ENCODE peak calls at places on chromosomes 2 and 18, in seven cellular contexts. One of them, this sample, is unnamed.

GRCh38 chr2:75099521-75099922 is 99.8 kb downstream of the TACR1 start:
- DNase-seq in AG09319: no peak
- DNase-seq in lower lobe of right lung: no peak
- DNase-seq in ascending aorta: no peak
- DNase-seq in CD8-positive, alpha-beta T cell: no peak
- DNase-seq in stomach: no peak
- DNase-seq in MM.1S: no peak
- DNase-seq in this sample: no peak

GRCh38 chr18:30016179-30016578 is 1026.4 kb downstream of the DSC3 start:
- DNase-seq in lower lobe of right lung: no peak
- DNase-seq in MM.1S: no peak
- DNase-seq in AG09319: no peak
- DNase-seq in CD8-positive, alpha-beta T cell: no peak
- DNase-seq in stomach: no peak
- DNase-seq in ascending aorta: no peak
- DNase-seq in this sample: no peak

GRCh38 chr2:29524652-29525051 is 396.7 kb downstream of the ALK start:
- DNase-seq in lower lobe of right lung: no peak
- DNase-seq in MM.1S: no peak
- DNase-seq in CD8-positive, alpha-beta T cell: no peak
- DNase-seq in stomach: no peak
- DNase-seq in ascending aorta: no peak
- DNase-seq in AG09319: no peak
- DNase-seq in this sample: no peak

GRCh38 chr2:33681333-33681732 is 82.2 kb upstream of the FAM98A start:
- DNase-seq in CD8-positive, alpha-beta T cell: no peak
- DNase-seq in stomach: no peak
- DNase-seq in AG09319: no peak
- DNase-seq in ascending aorta: no peak
- DNase-seq in MM.1S: no peak
- DNase-seq in lower lobe of right lung: no peak
- DNase-seq in this sample: no peak

GRCh38 chr18:6145645-6146308 is 250.5 kb upstream of the TMEM200C start:
- DNase-seq in lower lobe of right lung: no peak
- DNase-seq in stomach: no peak
- DNase-seq in MM.1S: no peak
- DNase-seq in AG09319: no peak
- DNase-seq in ascending aorta: no peak
- DNase-seq in CD8-positive, alpha-beta T cell: no peak
- DNase-seq in this sample: no peak

GRCh38 chr2:223000872-223001825 is 50.8 kb upstream of the KCNE4 start:
- DNase-seq in MM.1S: no peak
- DNase-seq in stomach: no peak
- DNase-seq in AG09319: no peak
- DNase-seq in CD8-positive, alpha-beta T cell: no peak
- DNase-seq in lower lobe of right lung: no peak
- DNase-seq in ascending aorta: no peak
- DNase-seq in this sample: no peak

GRCh38 chr2:66436546-66436945 is 1.6 kb downstream of the MEIS1 start:
- DNase-seq in lower lobe of right lung: no peak
- DNase-seq in stomach: no peak
- DNase-seq in ascending aorta: no peak
- DNase-seq in MM.1S: peak
- DNase-seq in CD8-positive, alpha-beta T cell: no peak
- DNase-seq in AG09319: no peak
- DNase-seq in this sample: no peak

GRCh38 chr2:40721595-40721994 is 269.7 kb upstream of the SLC8A1 start:
- DNase-seq in stomach: no peak
- DNase-seq in CD8-positive, alpha-beta T cell: no peak
- DNase-seq in lower lobe of right lung: no peak
- DNase-seq in MM.1S: no peak
- DNase-seq in AG09319: peak
- DNase-seq in ascending aorta: no peak
- DNase-seq in this sample: no peak

GRCh38 chr2:111618953-111619902 is 264.8 kb downstream of the ANAPC1 start:
- DNase-seq in lower lobe of right lung: no peak
- DNase-seq in ascending aorta: no peak
- DNase-seq in stomach: no peak
- DNase-seq in MM.1S: no peak
- DNase-seq in CD8-positive, alpha-beta T cell: no peak
- DNase-seq in AG09319: no peak
- DNase-seq in this sample: no peak

GRCh38 chr2:39730685-39731302 is 48.3 kb downstream of the THUMPD2 start:
- DNase-seq in AG09319: no peak
- DNase-seq in ascending aorta: no peak
- DNase-seq in MM.1S: peak
- DNase-seq in stomach: no peak
- DNase-seq in CD8-positive, alpha-beta T cell: no peak
- DNase-seq in lower lobe of right lung: no peak
- DNase-seq in this sample: peak

GRCh38 chr2:190533175-190533967 is 1.2 kb downstream of the NEMP2 start:
- DNase-seq in AG09319: no peak
- DNase-seq in MM.1S: no peak
- DNase-seq in lower lobe of right lung: peak
- DNase-seq in stomach: no peak
- DNase-seq in ascending aorta: no peak
- DNase-seq in CD8-positive, alpha-beta T cell: peak
- DNase-seq in this sample: no peak

GRCh38 chr2:61460168-61460567 is 10.7 kb downstream of the USP34 start:
- DNase-seq in stomach: no peak
- DNase-seq in CD8-positive, alpha-beta T cell: no peak
- DNase-seq in MM.1S: no peak
- DNase-seq in AG09319: peak
- DNase-seq in lower lobe of right lung: no peak
- DNase-seq in ascending aorta: no peak
- DNase-seq in this sample: no peak

GRCh38 chr2:171403181-171403580 is 30.6 kb downstream of the METTL8 start:
- DNase-seq in MM.1S: no peak
- DNase-seq in AG09319: no peak
- DNase-seq in ascending aorta: no peak
- DNase-seq in lower lobe of right lung: no peak
- DNase-seq in CD8-positive, alpha-beta T cell: no peak
- DNase-seq in stomach: no peak
- DNase-seq in this sample: no peak

GRCh38 chr2:64179582-64180321 is 35.5 kb upstream of the PELI1 start:
- DNase-seq in AG09319: no peak
- DNase-seq in MM.1S: peak
- DNase-seq in CD8-positive, alpha-beta T cell: no peak
- DNase-seq in ascending aorta: no peak
- DNase-seq in lower lobe of right lung: no peak
- DNase-seq in stomach: no peak
- DNase-seq in this sample: peak

GRCh38 chr2:240302041-240302440 is 133.4 kb upstream of the GPC1 start:
- DNase-seq in stomach: no peak
- DNase-seq in MM.1S: no peak
- DNase-seq in ascending aorta: no peak
- DNase-seq in AG09319: no peak
- DNase-seq in lower lobe of right lung: no peak
- DNase-seq in CD8-positive, alpha-beta T cell: no peak
- DNase-seq in this sample: no peak

GRCh38 chr2:68031043-68031442 is 31.8 kb downstream of the C1D start:
- DNase-seq in CD8-positive, alpha-beta T cell: no peak
- DNase-seq in ascending aorta: no peak
- DNase-seq in stomach: no peak
- DNase-seq in MM.1S: no peak
- DNase-seq in AG09319: no peak
- DNase-seq in lower lobe of right lung: no peak
- DNase-seq in this sample: no peak

GRCh38 chr18:77876319-77876865 is 626.7 kb downstream of the GALR1 start:
- DNase-seq in MM.1S: no peak
- DNase-seq in AG09319: no peak
- DNase-seq in stomach: no peak
- DNase-seq in ascending aorta: no peak
- DNase-seq in CD8-positive, alpha-beta T cell: no peak
- DNase-seq in lower lobe of right lung: no peak
- DNase-seq in this sample: no peak

GRCh38 chr2:134389331-134389835 is 135.5 kb downstream of the MGAT5 start:
- DNase-seq in ascending aorta: no peak
- DNase-seq in CD8-positive, alpha-beta T cell: no peak
- DNase-seq in stomach: no peak
- DNase-seq in MM.1S: no peak
- DNase-seq in AG09319: no peak
- DNase-seq in lower lobe of right lung: no peak
- DNase-seq in this sample: no peak

GRCh38 chr2:112834379-112835014 is 2.1 kb downstream of the IL1B start:
- DNase-seq in CD8-positive, alpha-beta T cell: no peak
- DNase-seq in stomach: peak
- DNase-seq in ascending aorta: no peak
- DNase-seq in MM.1S: no peak
- DNase-seq in AG09319: no peak
- DNase-seq in lower lobe of right lung: no peak
- DNase-seq in this sample: no peak

DNA sequence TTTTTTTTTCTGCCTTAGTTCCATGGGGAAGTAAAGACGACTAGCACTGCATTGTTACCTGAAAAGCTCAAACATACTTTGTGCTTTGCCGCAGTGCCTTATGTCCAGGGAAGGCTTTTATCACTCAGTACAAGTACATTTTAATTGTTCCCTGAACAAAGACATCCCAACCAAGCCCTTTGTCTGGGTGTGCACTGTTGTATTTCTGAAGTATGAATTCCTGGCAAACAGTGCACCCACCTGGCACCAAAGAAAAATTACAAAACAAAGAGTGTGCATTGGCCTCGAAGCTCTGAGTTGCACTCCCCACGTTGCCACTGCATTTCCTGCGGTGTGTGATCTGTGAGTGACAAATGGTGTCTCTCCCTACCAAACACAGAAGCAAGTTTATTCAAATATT is 858.5 kb upstream of the PIK3C3 start:
- DNase-seq in lower lobe of right lung: no peak
- DNase-seq in CD8-positive, alpha-beta T cell: no peak
- DNase-seq in stomach: no peak
- DNase-seq in ascending aorta: no peak
- DNase-seq in AG09319: no peak
- DNase-seq in MM.1S: peak
- DNase-seq in this sample: no peak
- TF ChIP-seq CTCF in lower lobe of right lung: no peak
- TF ChIP-seq CTCF in CD8-positive, alpha-beta T cell: no peak
- TF ChIP-seq CTCF in stomach: no peak
- TF ChIP-seq CTCF in ascending aorta: no peak
- TF ChIP-seq CTCF in AG09319: no peak
- TF ChIP-seq CTCF in MM.1S: peak
- TF ChIP-seq CTCF in this sample: no peak

DNA sequence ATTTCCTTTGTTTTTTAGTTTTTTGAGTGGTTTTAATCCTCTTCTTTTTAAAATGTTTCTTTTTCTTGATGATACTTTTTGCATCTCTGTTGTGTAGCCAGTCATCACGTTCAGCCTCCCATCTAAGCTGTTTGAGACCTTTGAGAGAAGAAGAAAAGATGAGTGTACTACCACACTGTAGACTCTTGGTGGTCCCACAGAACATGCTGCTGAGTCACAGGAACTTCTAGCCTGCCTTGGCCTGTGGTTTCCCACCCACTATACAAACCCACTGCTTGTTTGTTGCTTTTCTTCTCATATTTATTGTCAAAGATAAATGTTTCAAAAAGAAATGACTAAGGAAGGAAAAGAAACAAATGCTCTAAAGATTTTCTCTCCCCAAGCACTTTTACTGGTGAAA is 5.5 kb downstream of the CEBPZOS start:
- DNase-seq in CD8-positive, alpha-beta T cell: no peak
- DNase-seq in stomach: no peak
- DNase-seq in lower lobe of right lung: no peak
- DNase-seq in ascending aorta: no peak
- DNase-seq in MM.1S: no peak
- DNase-seq in AG09319: no peak
- DNase-seq in this sample: no peak
- TF ChIP-seq CTCF in CD8-positive, alpha-beta T cell: no peak
- TF ChIP-seq CTCF in stomach: no peak
- TF ChIP-seq CTCF in lower lobe of right lung: no peak
- TF ChIP-seq CTCF in ascending aorta: no peak
- TF ChIP-seq CTCF in MM.1S: no peak
- TF ChIP-seq CTCF in AG09319: no peak
- TF ChIP-seq CTCF in this sample: no peak

DNA sequence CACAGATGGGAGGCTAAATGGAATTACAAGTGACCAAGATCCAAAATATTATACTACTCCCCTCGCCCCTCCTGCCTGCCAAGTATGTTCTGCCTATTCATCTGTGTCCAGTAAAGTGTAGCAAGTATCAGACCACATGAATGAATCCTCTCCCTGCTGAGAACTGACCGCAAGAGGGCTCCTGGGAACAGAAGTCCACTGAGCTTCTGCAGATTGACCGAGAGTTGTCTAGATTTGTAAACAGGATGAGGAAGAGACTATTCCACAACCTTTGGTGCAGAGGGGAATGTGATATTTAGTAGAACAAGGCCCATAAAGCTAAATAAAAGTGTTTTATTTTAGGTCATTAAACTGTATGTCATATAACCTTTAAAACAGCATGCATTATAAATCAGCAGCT is 376.9 kb downstream of the DCC start:
- DNase-seq in stomach: no peak
- DNase-seq in CD8-positive, alpha-beta T cell: no peak
- DNase-seq in ascending aorta: no peak
- DNase-seq in AG09319: no peak
- DNase-seq in lower lobe of right lung: no peak
- DNase-seq in MM.1S: no peak
- DNase-seq in this sample: no peak
- TF ChIP-seq CTCF in stomach: no peak
- TF ChIP-seq CTCF in CD8-positive, alpha-beta T cell: no peak
- TF ChIP-seq CTCF in ascending aorta: no peak
- TF ChIP-seq CTCF in AG09319: no peak
- TF ChIP-seq CTCF in lower lobe of right lung: peak
- TF ChIP-seq CTCF in MM.1S: no peak
- TF ChIP-seq CTCF in this sample: peak

GRCh38 chr2:232367591-232368233 is 10.8 kb upstream of the ALPP start:
- DNase-seq in stomach: no peak
- DNase-seq in MM.1S: no peak
- DNase-seq in AG09319: no peak
- DNase-seq in CD8-positive, alpha-beta T cell: no peak
- DNase-seq in lower lobe of right lung: no peak
- DNase-seq in ascending aorta: no peak
- DNase-seq in this sample: no peak

GRCh38 chr2:232363784-232364615 is 14.6 kb upstream of the ALPP start:
- DNase-seq in CD8-positive, alpha-beta T cell: no peak
- DNase-seq in MM.1S: peak
- DNase-seq in AG09319: no peak
- DNase-seq in stomach: no peak
- DNase-seq in ascending aorta: no peak
- DNase-seq in lower lobe of right lung: no peak
- DNase-seq in this sample: peak

GRCh38 chr2:232368311-232368731 is 10.2 kb upstream of the ALPP start:
- DNase-seq in CD8-positive, alpha-beta T cell: no peak
- DNase-seq in MM.1S: no peak
- DNase-seq in ascending aorta: no peak
- DNase-seq in lower lobe of right lung: no peak
- DNase-seq in AG09319: no peak
- DNase-seq in stomach: no peak
- DNase-seq in this sample: no peak

GRCh38 chr2:232367016-232367415 is 11.5 kb upstream of the ALPP start:
- DNase-seq in CD8-positive, alpha-beta T cell: no peak
- DNase-seq in ascending aorta: no peak
- DNase-seq in lower lobe of right lung: no peak
- DNase-seq in AG09319: no peak
- DNase-seq in MM.1S: no peak
- DNase-seq in stomach: no peak
- DNase-seq in this sample: no peak

GRCh38 chr2:232365621-232366321 is 12.8 kb upstream of the ALPP start:
- DNase-seq in stomach: no peak
- DNase-seq in MM.1S: peak
- DNase-seq in ascending aorta: no peak
- DNase-seq in AG09319: no peak
- DNase-seq in lower lobe of right lung: no peak
- DNase-seq in CD8-positive, alpha-beta T cell: no peak
- DNase-seq in this sample: no peak
- TF ChIP-seq CTCF in stomach: no peak
- TF ChIP-seq CTCF in MM.1S: peak
- TF ChIP-seq CTCF in ascending aorta: no peak
- TF ChIP-seq CTCF in AG09319: peak
- TF ChIP-seq CTCF in lower lobe of right lung: no peak
- TF ChIP-seq CTCF in CD8-positive, alpha-beta T cell: no peak
- TF ChIP-seq CTCF in this sample: no peak